ENCODE peak calls at places on chromosomes 16 and 17, in six cellular contexts. A is heart right ventricle; D is heart left ventricle; J is adrenal gland; K is CD4-positive, alpha-beta memory T cell; W is neuronal stem cell. S is an unnamed sample. For H3K9me3 and H3K4me1, the result is how much of the 10 kb centered on the place peaks cover.

GRCh38 chr16:22189473-22190168 is 16.5 kb upstream of the EEF2K start:
- DNase-seq in A (peak), D (peak), J (peak), K (peak), W (no peak), S (peak)

GRCh38 chr16:83115491-83116232 is 488.9 kb downstream of the CDH13 start:
- DNase-seq in A (no peak), D (no peak), J (no peak), K (no peak), W (no peak), S (no peak)

GRCh38 chr17:17681187-17681743 is at the start of gene RAI1:
- DNase-seq in A (peak), D (peak), J (peak), K (peak), W (no peak), S (peak)

GRCh38 chr16:57604177-57604576 is 24.3 kb upstream of the ADGRG1 start:
- DNase-seq in A (no peak), D (no peak), J (no peak), K (no peak), W (no peak), S (no peak)

GRCh38 chr17:44045493-44045892 is 21.0 kb downstream of the LSM12 start:
- DNase-seq in A (no peak), D (no peak), J (no peak), K (no peak), W (no peak), S (no peak)

GRCh38 chr16:10298416-10298815 is 87.4 kb upstream of the ATF7IP2 start:
- DNase-seq in A (no peak), D (no peak), J (no peak), K (no peak), W (no peak), S (no peak)

GRCh38 chr16:86103320-86103719 is 204.4 kb downstream of the IRF8 start:
- DNase-seq in A (no peak), D (no peak), J (no peak), K (no peak), W (no peak), S (no peak)

GRCh38 chr17:71427801-71428200 is 693.0 kb upstream of the SOX9 start:
- DNase-seq in A (no peak), D (no peak), J (no peak), K (no peak), W (no peak), S (no peak)

GRCh38 chr17:78257810-78258322 is 26.4 kb downstream of the TMEM235 start:
- DNase-seq in A (no peak), D (peak), J (peak), K (no peak), W (no peak), S (peak)

GRCh38 chr17:50914510-50914849 is 48.3 kb upstream of the TOB1 start:
- DNase-seq in A (no peak), D (no peak), J (no peak), K (no peak), W (no peak), S (no peak)

GRCh38 chr17:15883617-15884111 is 61.3 kb upstream of the ADORA2B start:
- DNase-seq in A (no peak), D (no peak), J (no peak), K (no peak), W (no peak), S (peak)

GRCh38 chr16:84595052-84595481 is 22.8 kb downstream of the COTL1 start:
- DNase-seq in A (no peak), D (no peak), J (no peak), K (peak), W (no peak), S (no peak)

GRCh38 chr17:73474370-73474988 is 162.7 kb upstream of the CDC42EP4 start:
- DNase-seq in A (peak), D (peak), J (peak), K (no peak), W (no peak), S (peak)

GRCh38 chr17:20114466-20114865 is 105.3 kb downstream of the SPECC1 start:
- DNase-seq in A (no peak), D (no peak), J (no peak), K (no peak), W (no peak), S (no peak)

GRCh38 chr17:69525920-69526841 is 111.7 kb downstream of the MAP2K6 start:
- DNase-seq in A (peak), D (no peak), J (peak), K (no peak), W (peak), S (peak)

GRCh38 chr17:68020451-68020779 is 15.1 kb upstream of the KPNA2 start:
- DNase-seq in A (no peak), D (no peak), J (no peak), K (no peak), W (no peak), S (no peak)

GRCh38 chr16:20612551-20613470 is 36.6 kb upstream of the ACSM2B start:
- DNase-seq in A (no peak), D (peak), J (peak), K (no peak), W (no peak), S (no peak)

GRCh38 chr16:56019274-56019673 is 144.1 kb upstream of the CES5A start:
- DNase-seq in A (no peak), D (no peak), J (no peak), K (no peak), W (no peak), S (no peak)

GRCh38 chr17:37493249-37494027 is 3.7 kb downstream of the DUSP14 start:
- DNase-seq in A (no peak), D (no peak), J (no peak), K (no peak), W (no peak), S (no peak)

GRCh38 chr17:47315451-47316266 is 8.1 kb upstream of the EFCAB13 start:
- DNase-seq in A (peak), D (no peak), J (peak), K (no peak), W (peak), S (peak)

GRCh38 chr16:68844211-68844564 is 857 bp downstream of the TANGO6 start:
- DNase-seq in A (no peak), D (no peak), J (no peak), K (no peak), W (no peak), S (no peak)

GRCh38 chr17:45294506-45294905 is 22.3 kb downstream of the MAP3K14 start:
- DNase-seq in A (peak), D (no peak), J (peak), K (no peak), W (no peak), S (no peak)

GRCh38 chr17:13204607-13205237 is 186.9 kb upstream of the ELAC2 start:
- DNase-seq in A (no peak), D (no peak), J (no peak), K (no peak), W (no peak), S (no peak)

GRCh38 chr16:22103371-22103890 is 11.1 kb downstream of the VWA3A start:
- DNase-seq in A (no peak), D (no peak), J (no peak), K (no peak), W (no peak), S (no peak)

GRCh38 chr17:67606471-67606870 is 111.3 kb upstream of the NOL11 start:
- DNase-seq in A (peak), D (no peak), J (peak), K (no peak), W (no peak), S (no peak)

GRCh38 chr16:60755907-60756306 is 1280.3 kb downstream of the CDH8 start:
- DNase-seq in A (no peak), D (no peak), J (no peak), K (no peak), W (no peak), S (no peak)

GRCh38 chr16:3295783-3296182 is 9.4 kb downstream of the TIGD7 start:
- DNase-seq in A (no peak), D (no peak), J (no peak), K (no peak), W (no peak), S (no peak)
- H3K9me3 ChIP-seq in A (under half), D (half or more), J (under half), K (half or more), W (half or more), S (under half)

GRCh38 chr17:39757931-39758873 is 20.5 kb downstream of the GRB7 start:
- DNase-seq in A (no peak), D (no peak), J (no peak), K (peak), W (no peak), S (no peak)

GRCh38 chr17:39759204-39759603 is 21.5 kb downstream of the GRB7 start:
- DNase-seq in A (no peak), D (no peak), J (no peak), K (no peak), W (no peak), S (no peak)

GRCh38 chr17:39755550-39756375 is 18.0 kb downstream of the GRB7 start:
- DNase-seq in A (no peak), D (no peak), J (peak), K (peak), W (no peak), S (no peak)

GRCh38 chr17:39756376-39757079 is 18.8 kb downstream of the GRB7 start:
- DNase-seq in A (no peak), D (no peak), J (no peak), K (no peak), W (no peak), S (no peak)

DNA sequence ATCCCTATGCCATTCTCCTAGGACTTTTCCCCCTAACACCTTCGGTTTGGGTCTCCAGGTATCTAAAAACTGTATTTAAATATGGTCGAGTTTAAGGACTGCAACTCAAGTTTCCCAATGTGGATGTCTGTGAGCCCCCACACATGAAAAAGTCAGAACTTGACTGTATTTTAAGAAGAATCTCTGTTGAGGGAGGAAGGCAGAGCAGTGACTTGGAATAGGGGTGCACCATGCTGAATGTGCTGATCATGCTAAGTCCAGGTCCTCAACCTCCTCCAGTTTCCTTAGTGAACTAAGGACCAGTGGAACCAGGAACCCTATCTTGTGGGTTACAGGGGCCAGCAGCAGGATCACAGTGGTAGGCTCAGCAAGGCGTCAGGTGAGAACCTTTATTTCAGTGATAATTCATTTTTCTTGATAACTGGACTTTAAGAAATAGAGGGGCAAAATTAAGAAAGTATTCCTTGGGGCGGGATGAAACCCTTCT is 19.5 kb downstream of the GRB7 start:
- DNase-seq in A (no peak), D (no peak), J (no peak), K (no peak), W (no peak), S (no peak)
- H3K4me1 ChIP-seq in A (under half), D (under half), J (under half), K (half or more), W (under half), S (under half)

GRCh38 chr17:82215095-82215971 is 2.7 kb upstream of the CCDC57 start:
- DNase-seq in A (no peak), D (peak), J (no peak), K (no peak), W (no peak), S (no peak)

GRCh38 chr17:82212331-82213250 is at the start of gene CCDC57:
- DNase-seq in A (peak), D (peak), J (peak), K (no peak), W (peak), S (peak)

GRCh38 chr17:82214012-82214628 is 1.5 kb upstream of the CCDC57 start:
- DNase-seq in A (no peak), D (peak), J (no peak), K (no peak), W (no peak), S (no peak)

GRCh38 chr17:82215972-82216300 is 3.3 kb upstream of the CCDC57 start:
- DNase-seq in A (no peak), D (no peak), J (no peak), K (no peak), W (no peak), S (no peak)

DNA sequence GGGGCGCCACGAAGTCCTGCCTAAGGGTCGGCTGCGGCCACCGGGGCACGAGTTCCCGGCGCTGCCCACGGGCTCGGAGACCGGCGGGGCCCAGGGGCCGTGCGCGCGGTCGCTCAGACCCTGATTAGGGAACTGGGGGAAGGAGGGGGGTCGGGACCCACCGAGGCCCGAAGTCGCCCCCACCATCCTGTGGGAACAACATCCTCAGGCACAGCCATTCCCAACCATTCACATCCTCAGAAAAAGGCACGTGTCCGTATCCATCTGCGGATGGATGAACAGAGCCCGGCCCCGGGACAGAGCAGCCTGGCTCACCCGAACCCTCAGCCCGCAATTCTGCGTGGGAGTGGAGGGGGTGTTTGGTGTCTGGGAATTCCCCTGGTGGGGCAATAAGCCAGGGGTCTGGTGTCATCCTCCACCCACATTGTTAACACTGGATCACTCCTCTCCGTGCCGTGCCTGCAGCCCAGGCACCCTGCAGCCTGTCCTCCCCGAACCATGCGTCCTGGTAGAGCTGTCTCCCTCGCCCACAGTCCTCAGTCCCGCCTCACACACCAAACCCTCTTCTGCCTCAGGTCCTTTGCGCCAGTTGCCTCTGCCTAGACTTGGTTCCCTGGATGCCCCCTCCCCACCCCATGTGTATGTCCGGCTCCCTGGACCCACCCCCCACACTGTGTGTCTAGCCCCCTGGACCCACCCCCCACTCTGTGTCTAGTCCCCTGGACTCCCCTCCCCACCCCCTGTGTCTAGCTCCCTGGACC is 789 bp upstream of the CCDC57 start:
- DNase-seq in A (no peak), D (peak), J (peak), K (peak), W (no peak), S (peak)
- H3K27ac ChIP-seq in A (peak), D (peak), J (peak), K (peak), W (no peak), S (peak)

GRCh38 chr16:35144212-35144932 is 1685.0 kb downstream of the TP53TG3F start:
- DNase-seq in A (no peak), D (no peak), J (no peak), K (no peak), W (no peak), S (no peak)
- H3K9me3 ChIP-seq in A (under half), D (under half), J (under half), K (under half), W (under half), S (under half)

S was measured in SJCRH30.